ENCODE peak calls at places on chromosomes 4 and X, in eight cellular contexts. One of them, this sample, is unnamed. For H3K4me1, the result is how much of the 10 kb centered on the place peaks cover.

GRCh38 chr4:129438582-129438981 is 342.6 kb downstream of the C4orf33 start:
- DNase-seq in endothelial cell of umbilical vein: no peak
- DNase-seq in ovary: no peak
- DNase-seq in adrenal gland: no peak
- DNase-seq in vagina: no peak
- DNase-seq in body of pancreas: no peak
- DNase-seq in Peyer's patch: no peak
- DNase-seq in transverse colon: no peak
- DNase-seq in this sample: no peak

GRCh38 chrX:77447339-77448149 is at the start of gene FGF16:
- DNase-seq in transverse colon: no peak
- DNase-seq in adrenal gland: no peak
- DNase-seq in ovary: no peak
- DNase-seq in endothelial cell of umbilical vein: peak
- DNase-seq in vagina: no peak
- DNase-seq in body of pancreas: no peak
- DNase-seq in Peyer's patch: no peak
- DNase-seq in this sample: peak

GRCh38 chr4:123667496-123667895 is 270.9 kb downstream of the SPRY1 start:
- DNase-seq in endothelial cell of umbilical vein: no peak
- DNase-seq in body of pancreas: no peak
- DNase-seq in adrenal gland: no peak
- DNase-seq in transverse colon: no peak
- DNase-seq in Peyer's patch: no peak
- DNase-seq in vagina: no peak
- DNase-seq in ovary: no peak
- DNase-seq in this sample: no peak

GRCh38 chr4:184805462-184806245 is 20.1 kb downstream of the ACSL1 start:
- DNase-seq in vagina: no peak
- DNase-seq in endothelial cell of umbilical vein: no peak
- DNase-seq in adrenal gland: peak
- DNase-seq in ovary: no peak
- DNase-seq in body of pancreas: peak
- DNase-seq in Peyer's patch: peak
- DNase-seq in transverse colon: peak
- DNase-seq in this sample: peak

GRCh38 chr4:41294445-41295062 is 37.8 kb downstream of the UCHL1 start:
- DNase-seq in Peyer's patch: no peak
- DNase-seq in transverse colon: no peak
- DNase-seq in endothelial cell of umbilical vein: no peak
- DNase-seq in adrenal gland: no peak
- DNase-seq in body of pancreas: no peak
- DNase-seq in vagina: no peak
- DNase-seq in ovary: no peak
- DNase-seq in this sample: no peak

GRCh38 chr4:183329954-183330742 is 7.9 kb upstream of the CLDN24 start:
- DNase-seq in body of pancreas: no peak
- DNase-seq in vagina: no peak
- DNase-seq in Peyer's patch: no peak
- DNase-seq in ovary: no peak
- DNase-seq in adrenal gland: no peak
- DNase-seq in endothelial cell of umbilical vein: no peak
- DNase-seq in transverse colon: no peak
- DNase-seq in this sample: no peak

GRCh38 chr4:185394568-185395254 is 1.0 kb downstream of the LRP2BP start:
- DNase-seq in body of pancreas: no peak
- DNase-seq in adrenal gland: no peak
- DNase-seq in Peyer's patch: no peak
- DNase-seq in ovary: no peak
- DNase-seq in endothelial cell of umbilical vein: peak
- DNase-seq in vagina: no peak
- DNase-seq in transverse colon: no peak
- DNase-seq in this sample: no peak

GRCh38 chr4:14646831-14647230 is 355.4 kb upstream of the CPEB2 start:
- DNase-seq in vagina: no peak
- DNase-seq in ovary: no peak
- DNase-seq in body of pancreas: no peak
- DNase-seq in transverse colon: no peak
- DNase-seq in endothelial cell of umbilical vein: no peak
- DNase-seq in adrenal gland: no peak
- DNase-seq in Peyer's patch: no peak
- DNase-seq in this sample: no peak

GRCh38 chr4:13535118-13535517 is 9.2 kb downstream of the NKX3-2 start:
- DNase-seq in endothelial cell of umbilical vein: no peak
- DNase-seq in ovary: no peak
- DNase-seq in adrenal gland: no peak
- DNase-seq in transverse colon: no peak
- DNase-seq in Peyer's patch: no peak
- DNase-seq in vagina: no peak
- DNase-seq in body of pancreas: no peak
- DNase-seq in this sample: no peak

GRCh38 chrX:25198891-25199290 is 183.1 kb upstream of the ARX start:
- DNase-seq in Peyer's patch: no peak
- DNase-seq in adrenal gland: no peak
- DNase-seq in ovary: peak
- DNase-seq in endothelial cell of umbilical vein: no peak
- DNase-seq in transverse colon: no peak
- DNase-seq in body of pancreas: no peak
- DNase-seq in vagina: no peak
- DNase-seq in this sample: no peak

GRCh38 chr4:150178161-150178560 is 99.9 kb downstream of the DCLK2 start:
- DNase-seq in adrenal gland: no peak
- DNase-seq in ovary: no peak
- DNase-seq in body of pancreas: no peak
- DNase-seq in transverse colon: no peak
- DNase-seq in Peyer's patch: no peak
- DNase-seq in endothelial cell of umbilical vein: no peak
- DNase-seq in vagina: no peak
- DNase-seq in this sample: no peak

GRCh38 chrX:127877358-127877757 is 174.8 kb downstream of the ACTRT1 start:
- DNase-seq in endothelial cell of umbilical vein: peak
- DNase-seq in body of pancreas: no peak
- DNase-seq in ovary: no peak
- DNase-seq in vagina: no peak
- DNase-seq in adrenal gland: no peak
- DNase-seq in transverse colon: no peak
- DNase-seq in Peyer's patch: no peak
- DNase-seq in this sample: no peak

GRCh38 chrX:113954297-113954696 is 629.6 kb upstream of the HTR2C start:
- DNase-seq in Peyer's patch: no peak
- DNase-seq in body of pancreas: no peak
- DNase-seq in ovary: no peak
- DNase-seq in adrenal gland: no peak
- DNase-seq in endothelial cell of umbilical vein: no peak
- DNase-seq in vagina: no peak
- DNase-seq in transverse colon: no peak
- DNase-seq in this sample: no peak

GRCh38 chr4:138555584-138555983 is 313.4 kb upstream of the SLC7A11 start:
- DNase-seq in ovary: no peak
- DNase-seq in adrenal gland: no peak
- DNase-seq in Peyer's patch: no peak
- DNase-seq in endothelial cell of umbilical vein: no peak
- DNase-seq in transverse colon: no peak
- DNase-seq in body of pancreas: peak
- DNase-seq in vagina: no peak
- DNase-seq in this sample: no peak

GRCh38 chr4:76981649-76982048 is 32.1 kb downstream of the SEPTIN11 start:
- DNase-seq in transverse colon: no peak
- DNase-seq in body of pancreas: no peak
- DNase-seq in adrenal gland: no peak
- DNase-seq in ovary: no peak
- DNase-seq in vagina: no peak
- DNase-seq in endothelial cell of umbilical vein: no peak
- DNase-seq in Peyer's patch: no peak
- DNase-seq in this sample: no peak

GRCh38 chrX:1477801-1478458 is 25.2 kb upstream of the ASMTL start:
- DNase-seq in adrenal gland: peak
- DNase-seq in Peyer's patch: no peak
- DNase-seq in ovary: no peak
- DNase-seq in transverse colon: no peak
- DNase-seq in body of pancreas: no peak
- DNase-seq in endothelial cell of umbilical vein: no peak
- DNase-seq in vagina: peak
- DNase-seq in this sample: no peak

GRCh38 chrX:1481636-1482529 is 29.2 kb upstream of the ASMTL start:
- DNase-seq in adrenal gland: peak
- DNase-seq in transverse colon: peak
- DNase-seq in Peyer's patch: peak
- DNase-seq in vagina: peak
- DNase-seq in endothelial cell of umbilical vein: peak
- DNase-seq in body of pancreas: peak
- DNase-seq in ovary: no peak
- DNase-seq in this sample: peak

GRCh38 chrX:1477229-1477628 is 24.5 kb upstream of the ASMTL start:
- DNase-seq in adrenal gland: no peak
- DNase-seq in vagina: no peak
- DNase-seq in transverse colon: no peak
- DNase-seq in body of pancreas: no peak
- DNase-seq in ovary: no peak
- DNase-seq in Peyer's patch: no peak
- DNase-seq in endothelial cell of umbilical vein: no peak
- DNase-seq in this sample: no peak

GRCh38 chrX:1476682-1477081 is 24.0 kb upstream of the ASMTL start:
- DNase-seq in transverse colon: no peak
- DNase-seq in Peyer's patch: no peak
- DNase-seq in vagina: peak
- DNase-seq in endothelial cell of umbilical vein: no peak
- DNase-seq in adrenal gland: peak
- DNase-seq in ovary: no peak
- DNase-seq in body of pancreas: no peak
- DNase-seq in this sample: no peak

DNA sequence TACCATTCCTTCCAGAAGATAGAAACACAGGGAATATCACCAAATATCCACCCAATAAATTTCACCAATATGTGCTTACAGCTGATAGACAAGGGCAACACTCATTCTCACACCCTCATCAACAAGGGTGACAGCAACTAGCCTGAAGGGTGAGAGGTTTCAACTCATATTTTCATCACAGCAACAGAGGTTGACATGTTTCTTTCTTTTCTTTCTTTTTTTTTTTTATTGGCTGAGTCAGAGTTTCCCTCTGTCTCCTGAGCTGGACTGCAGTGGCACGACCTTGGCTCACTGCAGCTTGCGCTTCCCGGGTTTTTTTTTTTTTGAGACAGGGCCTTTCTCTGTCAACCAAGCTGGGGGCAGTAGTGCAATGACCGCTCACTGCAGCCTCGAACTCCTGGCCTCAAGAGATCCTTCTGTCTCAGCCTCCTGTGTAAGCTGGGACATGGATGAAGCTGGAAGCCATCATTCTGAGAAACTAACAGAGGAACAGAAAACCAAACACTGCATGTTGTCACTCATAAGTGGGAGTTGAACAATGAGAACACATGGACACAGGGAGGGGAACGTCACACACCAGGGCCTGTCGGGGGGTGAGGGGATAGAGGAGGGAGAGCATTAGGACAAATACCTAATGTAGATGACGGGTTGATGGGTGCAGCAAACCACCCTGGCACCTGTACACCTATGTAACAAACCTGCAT is 27.5 kb upstream of the ASMTL start:
- DNase-seq in vagina: no peak
- DNase-seq in ovary: no peak
- DNase-seq in Peyer's patch: peak
- DNase-seq in body of pancreas: no peak
- DNase-seq in adrenal gland: peak
- DNase-seq in endothelial cell of umbilical vein: peak
- DNase-seq in transverse colon: no peak
- DNase-seq in this sample: no peak
- H3K4me1 ChIP-seq in vagina: under half
- H3K4me1 ChIP-seq in ovary: under half
- H3K4me1 ChIP-seq in Peyer's patch: under half
- H3K4me1 ChIP-seq in body of pancreas: under half
- H3K4me1 ChIP-seq in adrenal gland: under half
- H3K4me1 ChIP-seq in endothelial cell of umbilical vein: under half
- H3K4me1 ChIP-seq in transverse colon: under half
- H3K4me1 ChIP-seq in this sample: under half

GRCh38 chrX:102138064-102138463 is 4.2 kb downstream of the TCEAL6 start:
- DNase-seq in adrenal gland: no peak
- DNase-seq in endothelial cell of umbilical vein: peak
- DNase-seq in vagina: no peak
- DNase-seq in ovary: no peak
- DNase-seq in Peyer's patch: no peak
- DNase-seq in body of pancreas: no peak
- DNase-seq in transverse colon: no peak
- DNase-seq in this sample: no peak
- TF ChIP-seq POLR2A in adrenal gland: no peak
- TF ChIP-seq POLR2A in endothelial cell of umbilical vein: no peak
- TF ChIP-seq POLR2A in vagina: no peak
- TF ChIP-seq POLR2A in ovary: no peak
- TF ChIP-seq POLR2A in Peyer's patch: no peak
- TF ChIP-seq POLR2A in body of pancreas: no peak
- TF ChIP-seq POLR2A in transverse colon: no peak
- TF ChIP-seq POLR2A in this sample: no peak

GRCh38 chrX:72124540-72125201 is 7.0 kb downstream of the RTL5 start:
- DNase-seq in body of pancreas: no peak
- DNase-seq in vagina: no peak
- DNase-seq in adrenal gland: no peak
- DNase-seq in Peyer's patch: no peak
- DNase-seq in ovary: no peak
- DNase-seq in transverse colon: no peak
- DNase-seq in endothelial cell of umbilical vein: no peak
- DNase-seq in this sample: no peak
- H3K4me1 ChIP-seq in body of pancreas: under half
- H3K4me1 ChIP-seq in vagina: under half
- H3K4me1 ChIP-seq in adrenal gland: under half
- H3K4me1 ChIP-seq in Peyer's patch: under half
- H3K4me1 ChIP-seq in ovary: under half
- H3K4me1 ChIP-seq in transverse colon: under half
- H3K4me1 ChIP-seq in endothelial cell of umbilical vein: half or more
- H3K4me1 ChIP-seq in this sample: under half

DNA sequence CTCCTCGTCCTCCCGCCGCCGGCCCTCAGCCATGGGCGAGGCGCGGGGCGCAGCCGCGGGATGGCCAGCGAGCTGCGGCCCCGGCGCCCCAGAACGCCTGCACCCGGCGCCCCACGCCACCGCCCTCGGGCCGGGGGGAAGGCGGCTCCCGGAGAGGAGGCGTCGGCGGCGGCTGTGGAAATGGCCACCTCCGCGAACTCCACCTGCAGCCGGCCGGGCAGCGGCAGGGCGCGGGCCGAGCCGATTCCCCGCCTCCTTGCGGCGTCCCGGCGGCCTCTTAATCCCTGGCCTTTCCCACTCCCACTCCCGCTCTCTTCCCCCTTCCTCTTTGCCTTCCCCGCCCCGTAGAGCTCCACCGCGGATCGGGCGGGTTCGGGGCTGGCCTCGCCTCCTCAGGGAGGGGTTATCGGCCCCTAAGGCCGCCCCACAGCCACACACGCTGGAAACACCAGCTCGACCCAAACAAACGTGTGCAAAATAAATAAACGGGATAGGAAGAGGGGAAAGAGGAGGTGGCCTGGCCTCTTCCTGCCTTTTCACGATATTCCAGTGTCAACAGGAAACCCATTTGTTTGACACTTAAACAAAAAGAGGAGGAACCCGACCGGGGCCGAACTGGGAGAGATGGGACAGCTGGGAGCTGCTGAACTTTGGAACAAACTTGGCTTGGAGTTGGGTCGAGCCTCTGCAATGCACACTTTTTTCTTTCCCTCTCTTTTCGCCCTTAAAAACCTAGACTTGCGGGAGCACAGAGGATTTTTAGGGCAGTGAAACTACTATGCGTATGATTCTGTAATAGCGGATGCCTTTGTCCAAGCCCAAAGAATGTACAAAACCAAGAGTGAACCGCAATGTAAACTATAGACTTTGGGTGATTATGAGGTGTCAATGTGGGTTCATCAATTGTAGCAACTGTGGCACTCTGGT is at the start of gene SH3D19:
- DNase-seq in ovary: peak
- DNase-seq in vagina: no peak
- DNase-seq in Peyer's patch: peak
- DNase-seq in body of pancreas: peak
- DNase-seq in adrenal gland: peak
- DNase-seq in transverse colon: peak
- DNase-seq in endothelial cell of umbilical vein: peak
- DNase-seq in this sample: peak
- TF ChIP-seq POLR2A in ovary: peak
- TF ChIP-seq POLR2A in vagina: no peak
- TF ChIP-seq POLR2A in Peyer's patch: peak
- TF ChIP-seq POLR2A in body of pancreas: peak
- TF ChIP-seq POLR2A in adrenal gland: peak
- TF ChIP-seq POLR2A in transverse colon: peak
- TF ChIP-seq POLR2A in endothelial cell of umbilical vein: peak
- TF ChIP-seq POLR2A in this sample: peak